ENCODE peak calls at places on chromosomes 12 and 14, in five cellular contexts. W, D, T, B and O are unnamed samples.

GRCh38 chr14:80215756-80216581 is 4.7 kb upstream of the DIO2 start:
- DNase-seq in D (no peak), T (no peak), B (peak; percentile 24), W (peak; percentile 99), O (no peak)

GRCh38 chr12:11771356-11771755 is 121.9 kb downstream of the ETV6 start:
- DNase-seq in W (peak; percentile 52), D (no peak), T (no peak), B (no peak), O (no peak)

GRCh38 chr12:98788396-98788795 is 143.3 kb downstream of the APAF1 start:
- DNase-seq in B (no peak), T (no peak), D (no peak), W (no peak), O (no peak)

GRCh38 chr12:57604454-57605307 is at the start of gene DTX3:
- DNase-seq in B (peak; percentile 57), T (peak; percentile 32), W (no peak), D (peak; percentile 83), O (peak; percentile 18)

GRCh38 chr12:57851552-57852186 is 5.1 kb upstream of the CTDSP2 start:
- DNase-seq in D (no peak), B (no peak), T (no peak), W (no peak), O (no peak)

GRCh38 chr12:90953956-90954421 is 987 bp downstream of the CCER1 start:
- DNase-seq in T (no peak), B (no peak), W (peak; percentile 85), D (peak; percentile 24), O (no peak)

GRCh38 chr12:6092784-6093722 is 31.4 kb downstream of the VWF start:
- DNase-seq in W (peak; percentile 85), B (peak; percentile 87), T (peak; percentile 96), D (no peak), O (peak; percentile 74)

GRCh38 chr14:54944737-54945391 is 42.2 kb upstream of the GCH1 start:
- DNase-seq in W (no peak), B (no peak), D (no peak), T (no peak), O (no peak)

GRCh38 chr12:117732761-117733160 is 236.0 kb downstream of the KSR2 start:
- DNase-seq in W (no peak), B (no peak), D (no peak), T (no peak), O (no peak)

GRCh38 chr14:89603938-89604480 is 187.0 kb upstream of the FOXN3 start:
- DNase-seq in D (no peak), B (no peak), W (no peak), T (no peak), O (no peak)

GRCh38 chr12:78470354-78471195 is 394.0 kb upstream of the SYT1 start:
- DNase-seq in D (no peak), T (peak; percentile 45), B (peak; percentile 2), W (peak; percentile 64), O (peak; percentile 18)

GRCh38 chr14:83260751-83261150 is 1727.1 kb upstream of the SEL1L start:
- DNase-seq in B (no peak), W (no peak), T (peak; percentile 2), D (no peak), O (no peak)

GRCh38 chr12:70652451-70652850 is 15.2 kb upstream of the PTPRB start:
- DNase-seq in B (no peak), W (no peak), D (no peak), T (no peak), O (no peak)

GRCh38 chr12:26906704-26907103 is 31.1 kb downstream of the INTS13 start:
- DNase-seq in D (no peak), W (no peak), B (no peak), T (no peak), O (no peak)

GRCh38 chr14:73567951-73568885 is 795 bp upstream of the ACOT2 start:
- DNase-seq in B (peak; percentile 31), T (peak; percentile 37), W (no peak), D (no peak), O (no peak)